ENCODE peak calls at places on chromosomes 2 and 18, in nine cellular contexts. O is heart left ventricle, L is pancreas, J is DND-41, M is BJ, W is PC-3, B is Peyer's patch, F is fibroblast of pulmonary artery, K is glutamatergic neuron. C is an unnamed sample.

GRCh38 chr18:58881469-58881868 is 16.8 kb downstream of the ZNF532 start:
- DNase-seq in M (no peak), J (no peak), F (no peak), K (no peak), O (no peak), W (no peak), B (no peak), L (no peak), C (no peak)

GRCh38 chr2:97718051-97718882 is 4.9 kb downstream of the ZAP70 start:
- DNase-seq in M (no peak), B (peak; percentile 52), K (no peak), F (no peak), O (no peak), L (no peak), J (peak; percentile 93), W (no peak), C (no peak)

GRCh38 chr2:128778843-128779242 is 460.2 kb upstream of the HS6ST1 start:
- DNase-seq in K (no peak), O (no peak), B (no peak), F (no peak), J (no peak), M (no peak), W (no peak), L (no peak), C (no peak)

GRCh38 chr2:158818511-158818910 is 23.4 kb downstream of the DAPL1 start:
- DNase-seq in F (peak; percentile 21), M (no peak), O (no peak), K (no peak), J (no peak), W (no peak), L (no peak), B (no peak), C (no peak)

GRCh38 chr2:121086450-121086849 is 198.6 kb downstream of the TFCP2L1 start:
- DNase-seq in B (no peak), F (no peak), L (no peak), K (no peak), W (no peak), O (no peak), M (no peak), J (no peak), C (no peak)

GRCh38 chr2:159249955-159250723 is 36.4 kb downstream of the WDSUB1 start:
- DNase-seq in O (peak; percentile 70), F (peak; percentile 73), L (peak; percentile 46), M (peak; percentile 37), W (peak; percentile 96), B (no peak), J (peak; percentile 73), K (no peak), C (peak; percentile 89)

GRCh38 chr2:222052934-222053367 is 245.8 kb downstream of the PAX3 start:
- DNase-seq in W (peak; percentile 17), J (no peak), L (no peak), M (no peak), K (peak; percentile 39), F (no peak), O (no peak), B (no peak), C (peak; percentile 23)

GRCh38 chr2:12819098-12819465 is 102.3 kb downstream of the TRIB2 start:
- DNase-seq in L (peak; percentile 59), O (peak; percentile 87), F (peak; percentile 100), B (no peak), K (no peak), M (peak; percentile 97), J (no peak), W (peak; percentile 91), C (peak; percentile 98)

GRCh38 chr18:57436965-57437333 is 1.8 kb downstream of the ONECUT2 start:
- DNase-seq in J (no peak), F (no peak), K (no peak), L (no peak), B (no peak), M (no peak), W (no peak), O (no peak), C (no peak)

GRCh38 chr2:222058830-222059229 is 240.0 kb downstream of the PAX3 start:
- DNase-seq in J (no peak), O (no peak), W (no peak), K (no peak), M (no peak), L (no peak), B (no peak), F (no peak), C (no peak)

GRCh38 chr2:60433021-60433596 is 120.3 kb downstream of the BCL11A start:
- DNase-seq in F (no peak), B (no peak), M (no peak), O (no peak), W (no peak), J (no peak), L (no peak), K (no peak), C (no peak)

GRCh38 chr18:80104364-80104779 is 4.7 kb upstream of the ADNP2 start:
- DNase-seq in L (no peak), M (no peak), W (no peak), B (no peak), O (no peak), F (no peak), J (no peak), K (no peak), C (no peak)

GRCh38 chr2:101844055-101844635 is 146.6 kb downstream of the MAP4K4 start:
- DNase-seq in B (no peak), O (no peak), L (no peak), K (no peak), F (peak; percentile 63), M (no peak), J (no peak), W (peak; percentile 54), C (peak; percentile 52)

GRCh38 chr2:170339753-170340692 is 162.1 kb downstream of the MYO3B start:
- DNase-seq in O (no peak), L (no peak), W (no peak), J (no peak), M (no peak), K (no peak), B (no peak), F (no peak), C (no peak)

GRCh38 chr18:24595556-24595955 is 135.1 kb downstream of the HRH4 start:
- DNase-seq in L (no peak), K (no peak), W (no peak), O (no peak), F (no peak), B (no peak), M (no peak), J (no peak), C (no peak)

GRCh38 chr2:173922068-173922467 is 43.1 kb downstream of the SP3 start:
- DNase-seq in L (no peak), F (no peak), K (no peak), B (no peak), O (no peak), J (no peak), W (no peak), M (no peak), C (no peak)

GRCh38 chr2:173926875-173927274 is 38.3 kb downstream of the SP3 start:
- DNase-seq in B (no peak), K (no peak), J (no peak), O (no peak), L (no peak), F (no peak), M (no peak), W (no peak), C (no peak)

GRCh38 chr2:173924285-173924684 is 40.9 kb downstream of the SP3 start:
- DNase-seq in O (no peak), M (no peak), J (no peak), W (no peak), K (no peak), F (no peak), B (no peak), L (no peak), C (no peak)

GRCh38 chr2:173922760-173923159 is 42.4 kb downstream of the SP3 start:
- DNase-seq in F (peak; percentile 15), L (no peak), B (no peak), O (no peak), W (no peak), K (no peak), J (no peak), M (no peak), C (no peak)
- TF ChIP-seq CTCF in F (no peak), L (no peak), B (no peak), O (no peak), W (no peak), K (no peak), J (no peak), M (no peak), C (no peak)

DNA sequence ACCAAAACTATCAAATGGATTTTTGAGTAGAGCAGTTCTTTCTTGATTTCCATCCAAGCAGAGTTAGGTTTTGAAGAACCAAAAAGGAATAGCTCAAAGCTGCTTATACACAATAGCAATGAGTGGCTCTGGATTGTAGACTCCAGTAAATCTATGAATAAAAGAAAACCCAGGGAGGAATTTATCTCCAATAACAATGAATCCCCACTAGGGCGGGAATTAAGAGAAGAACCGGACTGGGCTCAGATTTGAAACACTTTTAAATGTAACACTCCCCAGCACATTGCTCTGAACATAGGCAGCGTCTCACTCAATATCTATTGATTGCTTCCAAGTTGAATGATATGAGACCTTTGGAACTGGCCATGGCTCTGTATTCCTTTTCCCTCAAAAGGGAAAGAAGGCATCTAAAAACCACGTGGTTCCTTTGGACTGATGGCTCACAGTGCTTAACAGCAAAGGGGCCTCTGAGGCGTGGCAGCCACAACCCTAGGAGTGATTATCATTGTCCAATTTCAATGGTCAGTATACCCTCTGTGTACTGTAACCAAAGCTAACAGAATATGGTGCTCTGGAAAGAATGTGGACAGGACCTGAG is 68.2 kb downstream of the SPRED2 start:
- DNase-seq in W (no peak), J (no peak), O (no peak), M (no peak), K (no peak), F (no peak), B (no peak), L (no peak), C (no peak)
- TF ChIP-seq CTCF in W (no peak), J (no peak), O (no peak), M (no peak), K (no peak), F (no peak), B (no peak), L (no peak), C (no peak)

DNA sequence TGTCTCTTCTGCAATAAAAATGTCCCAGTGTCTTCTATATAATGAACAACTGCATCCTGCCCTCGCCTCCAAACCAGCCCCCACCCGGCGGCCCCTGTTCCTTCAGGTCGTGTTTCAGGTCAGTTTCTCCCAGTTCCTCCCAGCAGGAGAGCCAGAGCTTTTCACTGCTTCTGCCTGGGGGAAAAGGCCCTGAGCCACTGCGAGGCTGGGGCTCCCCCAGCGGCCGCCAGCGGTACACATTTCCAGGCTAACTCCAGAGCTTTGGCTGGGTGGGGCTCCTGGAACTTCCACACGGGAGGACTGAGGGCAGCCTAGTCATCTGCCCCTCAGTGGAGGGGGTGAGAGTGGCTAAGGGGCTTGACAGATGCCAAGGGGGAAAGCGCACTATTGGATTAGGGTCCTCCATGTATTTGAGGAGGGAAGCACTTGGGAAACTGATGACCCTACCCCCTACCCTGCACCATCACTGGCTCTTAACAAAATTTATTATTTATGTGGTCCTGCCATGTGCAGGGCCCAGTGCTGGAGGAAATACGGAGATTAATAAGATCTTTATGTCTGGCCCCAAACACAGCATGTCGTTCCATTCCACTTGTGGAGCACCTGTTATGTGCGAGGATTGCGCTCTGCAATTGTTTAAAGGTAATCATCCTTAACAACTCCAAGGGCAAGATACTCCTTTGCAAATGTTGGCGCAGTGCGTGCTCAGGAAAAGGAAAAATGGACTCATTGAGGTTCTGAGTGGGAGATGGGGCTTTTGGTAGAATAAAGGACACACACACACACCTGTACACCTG is 17.3 kb upstream of the CYS1 start:
- DNase-seq in B (peak; percentile 80), K (peak; percentile 80), O (peak; percentile 68), M (no peak), W (peak; percentile 77), J (peak; percentile 46), F (peak; percentile 57), L (peak; percentile 77), C (peak; percentile 73)
- TF ChIP-seq CTCF in B (peak; percentile 85), K (peak; percentile 86), O (peak; percentile 89), M (peak; percentile 99), W (peak; percentile 89), J (peak; percentile 74), F (peak; percentile 92), L (peak; percentile 94), C (peak; percentile 80)

GRCh38 chr2:237604960-237605359 is 14.4 kb upstream of the RAB17 start:
- DNase-seq in W (peak; percentile 30), F (peak; percentile 71), K (no peak), M (no peak), J (no peak), O (no peak), B (no peak), L (no peak), C (peak; percentile 33)
- TF ChIP-seq CTCF in W (peak; percentile 47), F (peak; percentile 50), K (no peak), M (peak; percentile 36), J (peak; percentile 11), O (no peak), B (peak; percentile 15), L (no peak), C (no peak)

C was measured in MCF 10A.